ENCODE peak calls at places on chromosomes 11 and 22, in eight cellular contexts. X is GM23338, N is SK-N-SH, V is HCT116, U is GM23248, G is hepatocyte, H is PC-3, I is OCI-LY7. F is an unnamed sample.
A peak's percentile ranks its signal among the peaks of the same experiment; 100 is the strongest.

GRCh38 chr22:31179345-31179744 is 19.4 kb downstream of the RNF185 start:
- DNase-seq in I (no peak), H (peak; percentile 92), U (peak; percentile 76), G (no peak), V (no peak), X (no peak), N (no peak), F (no peak)

GRCh38 chr22:27986937-27987336 is 67.9 kb upstream of the PITPNB start:
- DNase-seq in N (no peak), V (no peak), I (no peak), X (no peak), H (no peak), G (no peak), U (no peak), F (no peak)

GRCh38 chr11:8810331-8811301 is 100.4 kb upstream of the AKIP1 start:
- DNase-seq in N (peak; percentile 86), H (peak; percentile 59), X (peak; percentile 89), U (peak; percentile 90), G (peak; percentile 91), V (no peak), I (no peak), F (peak; percentile 95)

GRCh38 chr11:114134870-114135269 is 75.4 kb downstream of the ZBTB16 start:
- DNase-seq in U (peak; percentile 97), X (no peak), V (no peak), I (no peak), N (no peak), G (peak; percentile 57), H (peak; percentile 57), F (no peak)

GRCh38 chr11:46273511-46274205 is 3.8 kb upstream of the CREB3L1 start:
- DNase-seq in X (no peak), U (peak; percentile 39), I (no peak), N (no peak), V (no peak), H (peak; percentile 70), G (peak; percentile 62), F (no peak)

GRCh38 chr11:65555693-65556231 is 2.4 kb downstream of the LTBP3 start:
- DNase-seq in U (peak; percentile 95), N (peak; percentile 64), V (peak; percentile 71), G (peak; percentile 80), I (no peak), X (no peak), H (peak; percentile 96), F (no peak)

GRCh38 chr11:114168086-114168448 is 108.6 kb downstream of the ZBTB16 start:
- DNase-seq in H (no peak), G (no peak), X (no peak), U (no peak), V (no peak), I (no peak), N (no peak), F (no peak)

GRCh38 chr22:40414838-40415505 is 44.6 kb downstream of the SGSM3 start:
- DNase-seq in V (no peak), X (no peak), I (peak; percentile 74), G (no peak), U (no peak), N (peak; percentile 49), H (no peak), F (no peak)

GRCh38 chr11:30017467-30017895 is 651 bp upstream of the KCNA4 start:
- DNase-seq in H (no peak), G (peak; percentile 19), N (no peak), V (no peak), X (peak; percentile 50), U (no peak), I (no peak), F (peak; percentile 36)

GRCh38 chr11:9302448-9302847 is 11.9 kb downstream of the TMEM41B start:
- DNase-seq in V (no peak), H (no peak), I (no peak), G (no peak), X (no peak), N (no peak), U (peak; percentile 58), F (no peak)

GRCh38 chr22:48737461-48738203 is 1090.0 kb downstream of the BRD1 start:
- DNase-seq in N (no peak), I (no peak), U (no peak), X (no peak), H (no peak), G (no peak), V (no peak), F (no peak)

GRCh38 chr11:125370561-125371389 is 125.3 kb downstream of the FEZ1 start:
- DNase-seq in X (peak; percentile 24), U (no peak), G (no peak), V (no peak), I (no peak), H (no peak), N (peak; percentile 89), F (peak; percentile 76)

GRCh38 chr11:96145163-96145585 is 197.8 kb downstream of the MAML2 start:
- DNase-seq in X (no peak), I (no peak), G (no peak), U (peak; percentile 65), N (no peak), H (peak; percentile 88), V (no peak), F (no peak)

GRCh38 chr11:15744693-15745092 is 611.7 kb downstream of the SOX6 start:
- DNase-seq in G (no peak), V (no peak), X (no peak), U (no peak), I (no peak), H (no peak), N (no peak), F (no peak)

GRCh38 chr11:71223081-71223405 is 29.3 kb downstream of the SHANK2 start:
- DNase-seq in V (no peak), G (no peak), U (no peak), N (no peak), I (no peak), H (no peak), X (no peak), F (no peak)

GRCh38 chr11:131195801-131196517 is 174.5 kb upstream of the NTM start:
- DNase-seq in G (peak; percentile 51), U (peak; percentile 20), V (no peak), H (peak; percentile 62), X (no peak), I (no peak), N (peak; percentile 76), F (no peak)

GRCh38 chr11:1472180-1473005 is 14.2 kb downstream of the MOB2 start:
- DNase-seq in I (no peak), N (no peak), X (no peak), U (no peak), V (no peak), H (no peak), G (no peak), F (no peak)
- TF ChIP-seq EZH2phosphoT487 in I (no peak), N (no peak), X (no peak), U (no peak), V (no peak), H (no peak), G (no peak), F (no peak)

DNA sequence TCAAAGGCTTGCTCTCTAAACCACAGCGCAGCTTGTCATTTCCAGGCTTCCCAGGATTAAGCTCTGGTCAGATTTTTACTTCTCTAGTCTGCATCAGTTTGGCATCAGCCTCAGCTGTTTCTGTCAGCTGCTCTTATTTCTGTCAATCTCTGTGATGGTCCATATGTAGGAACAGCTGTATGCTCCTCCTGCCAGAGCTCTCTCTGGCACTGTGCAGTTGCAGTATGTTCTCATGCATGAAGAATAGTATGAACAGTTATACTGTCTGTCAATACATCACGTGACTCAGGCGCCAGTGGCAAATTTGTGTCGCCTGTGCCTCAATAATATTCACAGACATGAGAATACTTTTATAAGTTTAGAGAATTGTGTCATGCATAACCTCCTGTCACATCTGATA is 6.7 kb downstream of the OR6M1 start:
- DNase-seq in X (no peak), N (no peak), U (no peak), I (no peak), G (no peak), V (no peak), H (no peak), F (no peak)
- TF ChIP-seq EZH2phosphoT487 in X (no peak), N (no peak), U (no peak), I (no peak), G (no peak), V (no peak), H (no peak), F (no peak)

GRCh38 chr11:73292481-73292880 is 15.6 kb upstream of the ARHGEF17 start:
- DNase-seq in X (no peak), N (no peak), H (no peak), G (no peak), I (no peak), U (peak; percentile 53), V (no peak), F (no peak)
- TF ChIP-seq EZH2phosphoT487 in X (no peak), N (no peak), H (no peak), G (no peak), I (no peak), U (no peak), V (no peak), F (no peak)

GRCh38 chr22:33274214-33274828 is 216.1 kb upstream of the SYN3 start:
- DNase-seq in U (peak; percentile 36), H (no peak), I (peak; percentile 87), N (no peak), X (peak; percentile 91), G (no peak), V (no peak), F (peak; percentile 70)

GRCh38 chr22:33272866-33273265 is 214.7 kb upstream of the SYN3 start:
- DNase-seq in G (no peak), V (no peak), U (no peak), I (peak; percentile 73), N (no peak), X (no peak), H (no peak), F (no peak)

GRCh38 chr22:33272180-33272579 is 214.0 kb upstream of the SYN3 start:
- DNase-seq in I (no peak), V (no peak), U (no peak), X (no peak), G (peak; percentile 27), H (no peak), N (no peak), F (no peak)

GRCh38 chr22:33270596-33270995 is 212.4 kb upstream of the SYN3 start:
- DNase-seq in U (no peak), N (no peak), G (no peak), V (no peak), H (no peak), X (no peak), I (peak; percentile 33), F (peak; percentile 57)

DNA sequence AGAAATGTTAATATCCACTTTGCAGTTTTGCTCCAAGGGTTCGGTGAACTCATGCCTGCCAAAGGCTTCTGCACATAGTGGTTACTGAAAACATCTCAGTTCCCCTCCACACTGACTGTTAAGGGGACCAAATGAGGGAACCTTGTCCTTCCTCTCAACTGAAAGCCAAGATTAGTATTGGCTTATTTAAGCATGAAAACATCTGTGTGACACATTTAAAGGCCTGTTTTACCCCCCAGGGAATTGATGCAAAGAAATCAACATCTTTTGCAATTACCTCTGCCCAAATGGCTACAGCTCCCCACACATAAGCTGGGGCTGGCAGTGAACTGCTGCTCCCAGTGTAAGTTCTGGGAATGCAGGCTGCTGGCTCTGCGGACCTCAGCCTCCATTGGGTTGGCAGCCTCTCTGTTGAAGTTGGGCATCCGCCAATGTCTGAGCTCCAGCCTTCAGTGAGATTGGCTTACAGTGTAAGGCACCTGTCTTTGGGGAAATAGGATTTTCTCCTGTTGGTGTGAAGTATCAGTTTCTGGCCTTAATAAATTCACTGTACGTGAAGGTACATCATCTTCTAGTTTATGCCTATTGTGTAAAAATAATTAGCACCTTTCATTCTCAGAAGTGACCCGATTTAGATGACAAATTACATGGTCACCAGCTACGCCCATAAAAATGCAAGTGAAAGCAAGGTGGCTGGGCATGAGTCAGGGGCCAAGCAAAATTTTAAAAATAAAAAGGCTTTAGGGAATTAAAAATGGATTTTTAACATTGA is 213.4 kb upstream of the SYN3 start:
- DNase-seq in U (peak; percentile 14), G (no peak), H (no peak), X (no peak), I (peak; percentile 99), N (no peak), V (no peak), F (peak; percentile 13)
- TF ChIP-seq EZH2phosphoT487 in U (no peak), G (no peak), H (no peak), X (no peak), I (no peak), N (no peak), V (no peak), F (no peak)

F was measured in neural progenitor cell.